ENCODE peak calls at places on chromosomes 16 and 17, in seven cellular contexts. I is body of pancreas, Q is lower leg skin, V is gastrocnemius medialis, F is H54, N is endothelial cell of umbilical vein, R is NB4. L is an unnamed sample.

GRCh38 chr17:6137716-6138502 is 67.7 kb downstream of the WSCD1 start:
- DNase-seq in I (no peak), F (no peak), N (no peak), V (no peak), Q (no peak), R (no peak), L (no peak)

GRCh38 chr16:75203106-75203505 is 3.9 kb downstream of the CTRB2 start:
- DNase-seq in N (no peak), I (peak; percentile 37), F (no peak), R (no peak), V (no peak), Q (no peak), L (no peak)

GRCh38 chr17:27550974-27551505 is 79.9 kb upstream of the LGALS9 start:
- DNase-seq in V (no peak), N (peak; percentile 84), F (no peak), I (peak; percentile 64), Q (no peak), R (no peak), L (no peak)

GRCh38 chr17:30000755-30001257 is 59.4 kb downstream of the EFCAB5 start:
- DNase-seq in Q (no peak), I (no peak), N (no peak), V (no peak), F (no peak), R (no peak), L (no peak)

GRCh38 chr16:11391576-11391975 is 46.3 kb downstream of the RMI2 start:
- DNase-seq in R (no peak), N (no peak), I (peak; percentile 94), V (no peak), F (no peak), Q (no peak), L (no peak)

GRCh38 chr17:50721194-50722010 is 2.0 kb downstream of the LUC7L3 start:
- DNase-seq in V (no peak), R (peak; percentile 54), F (no peak), N (peak; percentile 31), Q (no peak), I (no peak), L (peak; percentile 78)

GRCh38 chr16:13823501-13823900 is 96.5 kb upstream of the ERCC4 start:
- DNase-seq in I (no peak), F (no peak), R (no peak), Q (no peak), V (no peak), N (no peak), L (no peak)

GRCh38 chr17:69764137-69764536 is 310.9 kb upstream of the KCNJ16 start:
- DNase-seq in F (no peak), I (no peak), Q (no peak), N (no peak), R (no peak), V (no peak), L (no peak)

GRCh38 chr17:46851029-46851741 is at the start of gene WNT9B:
- DNase-seq in V (no peak), I (peak; percentile 69), N (no peak), Q (no peak), R (no peak), F (no peak), L (no peak)

GRCh38 chr17:31696184-31696602 is 162.9 kb downstream of the COPRS start:
- DNase-seq in I (peak; percentile 71), Q (peak; percentile 94), F (no peak), N (no peak), R (no peak), V (peak; percentile 77), L (no peak)

GRCh38 chr17:39605492-39606433 is 2.0 kb downstream of the NEUROD2 start:
- DNase-seq in F (no peak), R (no peak), N (peak; percentile 13), Q (no peak), V (no peak), I (no peak), L (peak; percentile 36)

GRCh38 chr17:61414141-61414935 is 14.7 kb downstream of the TBX2 start:
- DNase-seq in I (no peak), R (no peak), N (no peak), Q (peak; percentile 83), V (peak; percentile 11), F (no peak), L (no peak)

GRCh38 chr17:50365649-50366393 is 7.2 kb downstream of the MRPL27 start:
- DNase-seq in R (no peak), F (no peak), Q (no peak), V (peak; percentile 5), I (no peak), N (no peak), L (no peak)

GRCh38 chr16:27315333-27316037 is 1.7 kb downstream of the IL4R start:
- DNase-seq in Q (peak; percentile 93), V (no peak), N (peak; percentile 89), R (peak; percentile 88), F (peak; percentile 61), I (peak; percentile 46), L (no peak)

GRCh38 chr17:1487939-1488825 is 4.3 kb downstream of the MYO1C start:
- DNase-seq in F (peak; percentile 79), Q (peak; percentile 97), R (no peak), I (peak; percentile 87), N (peak; percentile 80), V (peak; percentile 72), L (peak; percentile 87)

GRCh38 chr17:1488826-1489275 is 3.6 kb downstream of the MYO1C start:
- DNase-seq in N (no peak), R (no peak), V (no peak), I (no peak), F (no peak), Q (no peak), L (no peak)

GRCh38 chr17:1485311-1485747 is 7.2 kb downstream of the MYO1C start:
- DNase-seq in R (no peak), V (no peak), Q (peak; percentile 90), F (peak; percentile 63), I (peak; percentile 47), N (peak; percentile 26), L (no peak)

GRCh38 chr17:1485748-1486376 is 6.6 kb downstream of the MYO1C start:
- DNase-seq in F (peak; percentile 77), R (no peak), V (peak; percentile 63), I (peak; percentile 68), N (peak; percentile 39), Q (peak; percentile 95), L (peak; percentile 53)

DNA sequence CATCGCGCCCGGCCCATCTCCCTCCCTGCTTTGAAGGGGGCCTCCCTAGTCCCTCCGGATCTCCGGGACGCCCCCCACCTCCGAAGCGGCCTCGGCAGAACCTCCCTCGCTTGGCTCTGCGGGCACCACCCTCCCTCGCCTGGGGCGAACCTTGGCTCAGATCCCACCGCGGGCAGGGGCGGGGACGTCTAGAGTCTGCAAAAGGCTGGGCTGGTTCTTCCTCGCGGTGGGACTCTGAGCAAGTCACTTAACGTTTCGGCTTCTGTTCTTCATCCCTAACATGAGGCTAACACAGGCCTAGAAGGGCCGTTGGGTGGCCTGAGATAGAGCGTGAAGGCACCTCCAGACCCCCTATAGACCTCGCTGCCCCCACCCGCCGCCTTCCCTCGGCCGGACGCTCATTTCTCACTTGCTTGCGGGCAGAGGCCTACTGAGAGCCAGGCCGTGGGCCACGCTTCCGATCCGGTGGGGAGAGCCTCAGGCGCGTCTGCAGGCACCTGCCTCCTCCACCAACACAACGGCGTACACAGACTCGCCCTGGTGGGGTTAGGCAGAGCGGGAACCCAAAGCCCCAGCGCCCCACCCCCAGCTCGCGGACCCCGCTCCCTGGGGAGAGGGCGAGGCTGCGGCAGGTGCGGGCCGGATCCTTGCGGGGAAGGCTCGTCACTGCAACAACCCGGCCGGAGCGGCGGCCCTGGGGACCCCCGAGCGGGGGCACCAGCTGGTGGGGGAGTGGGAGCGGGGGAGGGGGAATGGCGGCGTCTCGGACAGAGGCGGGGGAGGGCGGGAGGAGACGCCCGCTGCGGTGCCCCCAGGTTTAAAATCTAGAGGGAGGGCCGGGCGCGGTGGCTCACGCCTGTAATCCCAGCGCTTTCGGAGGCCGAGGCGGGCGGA is 5.4 kb downstream of the MYO1C start:
- DNase-seq in F (no peak), I (peak; percentile 71), R (peak; percentile 66), V (peak; percentile 59), Q (peak; percentile 98), N (peak; percentile 76), L (peak; percentile 86)
- TF ChIP-seq POLR2A in F (no peak), I (no peak), R (no peak), V (no peak), Q (no peak), N (no peak), L (peak; percentile 42)

GRCh38 chr16:70725024-70725911 is 39.4 kb upstream of the MTSS2 start:
- DNase-seq in R (no peak), N (no peak), F (no peak), I (no peak), V (peak; percentile 71), Q (no peak), L (no peak)
- TF ChIP-seq POLR2A in R (no peak), N (no peak), F (no peak), I (no peak), V (peak; percentile 13), Q (no peak), L (no peak)

GRCh38 chr16:70729292-70729691 is 43.4 kb upstream of the MTSS2 start:
- DNase-seq in V (no peak), F (no peak), N (no peak), R (no peak), I (no peak), Q (no peak), L (no peak)
- TF ChIP-seq POLR2A in V (no peak), F (no peak), N (no peak), R (no peak), I (no peak), Q (no peak), L (no peak)

GRCh38 chr17:76585649-76586593 is at the start of gene ST6GALNAC2:
- DNase-seq in R (peak; percentile 81), Q (peak; percentile 89), F (peak; percentile 76), I (peak; percentile 80), V (peak; percentile 73), N (peak; percentile 50), L (peak; percentile 69)
- TF ChIP-seq POLR2A in R (no peak), Q (no peak), F (peak; percentile 49), I (peak; percentile 50), V (peak; percentile 58), N (no peak), L (no peak)

GRCh38 chr16:69867796-69868565 is 83.2 kb upstream of the CLEC18A start:
- DNase-seq in Q (no peak), V (no peak), F (no peak), I (no peak), R (no peak), N (no peak), L (no peak)

GRCh38 chr16:69860233-69861231 is 90.6 kb upstream of the CLEC18A start:
- DNase-seq in Q (no peak), V (no peak), R (no peak), F (no peak), I (no peak), N (no peak), L (no peak)

GRCh38 chr16:69861276-69862030 is 89.7 kb upstream of the CLEC18A start:
- DNase-seq in Q (no peak), R (no peak), N (peak; percentile 92), I (peak; percentile 45), V (peak; percentile 73), F (no peak), L (no peak)

GRCh38 chr16:69865701-69866100 is 85.4 kb upstream of the CLEC18A start:
- DNase-seq in R (peak; percentile 56), Q (no peak), F (peak; percentile 51), N (no peak), I (no peak), V (no peak), L (peak; percentile 38)

GRCh38 chr16:69863882-69864281 is 87.3 kb upstream of the CLEC18A start:
- DNase-seq in R (no peak), I (peak; percentile 38), Q (no peak), V (no peak), F (no peak), N (no peak), L (no peak)
- TF ChIP-seq POLR2A in R (no peak), I (no peak), Q (no peak), V (no peak), F (no peak), N (no peak), L (no peak)

GRCh38 chr16:2251281-2252111 is at the start of gene ECI1:
- DNase-seq in V (peak; percentile 95), I (peak; percentile 98), F (peak; percentile 97), Q (peak; percentile 98), R (peak; percentile 96), N (peak; percentile 91), L (peak; percentile 98)
- TF ChIP-seq POLR2A in V (peak; percentile 94), I (peak; percentile 91), F (peak; percentile 63), Q (no peak), R (peak; percentile 77), N (peak; percentile 86), L (peak; percentile 80)